ENCODE peak calls at places on chromosomes 1 and 21, in ten cellular contexts. H, K, V, X, E, A, T, Z, R and M are unnamed samples.

GRCh38 chr1:1292851-1293250 is 12.6 kb downstream of the SCNN1D start:
- DNase-seq in H (no peak), K (no peak), V (no peak), X (no peak), E (no peak), A (no peak), T (no peak), Z (no peak), R (no peak), M (no peak)

GRCh38 chr1:200260587-200261335 is 149.1 kb downstream of the ZNF281 start:
- DNase-seq in H (peak), K (peak), V (no peak), X (no peak), E (no peak), A (no peak), T (no peak), Z (no peak), R (no peak), M (no peak)

GRCh38 chr1:114780344-114781226 is at the start of gene SIKE1:
- DNase-seq in H (peak), K (peak), V (peak), X (peak), E (peak), A (peak), T (peak), Z (peak), R (peak), M (peak)

GRCh38 chr1:61170328-61171238 is 88.2 kb downstream of the NFIA start:
- DNase-seq in H (no peak), K (peak), V (peak), X (no peak), E (no peak), A (no peak), T (peak), Z (no peak), R (no peak), M (no peak)

GRCh38 chr1:218931331-218931730 is 242.3 kb upstream of the LYPLAL1 start:
- DNase-seq in H (no peak), K (no peak), V (no peak), X (no peak), E (no peak), A (no peak), T (no peak), Z (no peak), R (no peak), M (no peak)

GRCh38 chr21:46180079-46180722 is 4.1 kb downstream of the SPATC1L start:
- DNase-seq in H (no peak), K (no peak), V (peak), X (no peak), E (no peak), A (no peak), T (no peak), Z (peak), R (no peak), M (no peak)

GRCh38 chr1:211632117-211632807 is 43.2 kb downstream of the NEK2 start:
- DNase-seq in H (no peak), K (no peak), V (no peak), X (no peak), E (no peak), A (no peak), T (peak), Z (peak), R (no peak), M (no peak)

GRCh38 chr1:225911207-225912130 is 12.6 kb downstream of the PYCR2 start:
- DNase-seq in H (peak), K (peak), V (no peak), X (no peak), E (peak), A (peak), T (peak), Z (peak), R (peak), M (no peak)

GRCh38 chr1:13584876-13585598 is 1.4 kb downstream of the PDPN start:
- DNase-seq in H (no peak), K (no peak), V (no peak), X (no peak), E (no peak), A (no peak), T (no peak), Z (no peak), R (no peak), M (no peak)

GRCh38 chr1:53462769-53463501 is 3.7 kb downstream of the DMRTB1 start:
- DNase-seq in H (no peak), K (no peak), V (no peak), X (no peak), E (no peak), A (peak), T (no peak), Z (peak), R (no peak), M (no peak)

GRCh38 chr1:16116625-16117024 is 39.2 kb downstream of the EPHA2 start:
- DNase-seq in H (no peak), K (no peak), V (no peak), X (no peak), E (no peak), A (peak), T (no peak), Z (peak), R (no peak), M (no peak)

GRCh38 chr1:91842056-91842455 is 43.9 kb downstream of the TGFBR3 start:
- DNase-seq in H (no peak), K (no peak), V (no peak), X (no peak), E (no peak), A (no peak), T (no peak), Z (no peak), R (no peak), M (no peak)

GRCh38 chr1:145895471-145895870 is 9.8 kb upstream of the ANKRD35 start:
- DNase-seq in H (no peak), K (no peak), V (no peak), X (no peak), E (no peak), A (no peak), T (no peak), Z (no peak), R (no peak), M (no peak)

GRCh38 chr1:212620293-212620692 is 11.7 kb downstream of the ATF3 start:
- DNase-seq in H (no peak), K (no peak), V (no peak), X (no peak), E (no peak), A (no peak), T (no peak), Z (no peak), R (no peak), M (no peak)

GRCh38 chr1:63269571-63269970 is 52.8 kb upstream of the FOXD3 start:
- DNase-seq in H (no peak), K (no peak), V (no peak), X (no peak), E (no peak), A (no peak), T (no peak), Z (no peak), R (no peak), M (no peak)

GRCh38 chr1:62438163-62438562 is 1.3 kb downstream of the USP1 start:
- DNase-seq in H (no peak), K (peak), V (peak), X (no peak), E (peak), A (no peak), T (peak), Z (no peak), R (no peak), M (no peak)

GRCh38 chr1:179293340-179294327 is at the start of gene SOAT1:
- DNase-seq in H (peak), K (peak), V (peak), X (peak), E (peak), A (peak), T (peak), Z (peak), R (peak), M (peak)

GRCh38 chr1:96234299-96234698 is 487.3 kb upstream of the PTBP2 start:
- DNase-seq in H (peak), K (peak), V (no peak), X (no peak), E (no peak), A (no peak), T (peak), Z (peak), R (no peak), M (peak)

GRCh38 chr1:203428981-203429599 is 46.5 kb upstream of the PRELP start:
- DNase-seq in H (no peak), K (no peak), V (no peak), X (peak), E (peak), A (no peak), T (no peak), Z (no peak), R (no peak), M (no peak)

GRCh38 chr1:11180342-11180744 is 8.8 kb upstream of the ANGPTL7 start:
- DNase-seq in H (no peak), K (peak), V (no peak), X (no peak), E (no peak), A (no peak), T (peak), Z (no peak), R (no peak), M (no peak)

GRCh38 chr1:212655668-212656440 is 43.8 kb downstream of the BATF3 start:
- DNase-seq in H (no peak), K (peak), V (no peak), X (no peak), E (no peak), A (no peak), T (peak), Z (peak), R (no peak), M (peak)

GRCh38 chr1:5651496-5651895 is 340.7 kb downstream of the NPHP4 start:
- DNase-seq in H (no peak), K (no peak), V (no peak), X (no peak), E (no peak), A (no peak), T (no peak), Z (no peak), R (no peak), M (no peak)

GRCh38 chr1:112762541-112763141 is 47.5 kb upstream of the PPM1J start:
- DNase-seq in H (no peak), K (peak), V (no peak), X (no peak), E (no peak), A (peak), T (peak), Z (peak), R (no peak), M (no peak)

GRCh38 chr1:201640624-201641023 is 101.7 kb downstream of the NAV1 start:
- DNase-seq in H (no peak), K (peak), V (no peak), X (no peak), E (no peak), A (no peak), T (peak), Z (no peak), R (no peak), M (no peak)

GRCh38 chr1:39255212-39255611 is 50.7 kb downstream of the MACF1 start:
- DNase-seq in H (no peak), K (peak), V (no peak), X (no peak), E (no peak), A (no peak), T (peak), Z (no peak), R (no peak), M (no peak)

GRCh38 chr1:109094377-109094803 is 3.8 kb downstream of the TMEM167B start:
- DNase-seq in H (no peak), K (peak), V (no peak), X (no peak), E (no peak), A (no peak), T (peak), Z (no peak), R (no peak), M (no peak)

GRCh38 chr1:3404301-3404700 is 50.2 kb upstream of the ARHGEF16 start:
- DNase-seq in H (no peak), K (no peak), V (no peak), X (no peak), E (no peak), A (no peak), T (no peak), Z (no peak), R (no peak), M (no peak)

GRCh38 chr1:116382857-116383256 is 9.8 kb downstream of the ATP1A1 start:
- DNase-seq in H (no peak), K (no peak), V (peak), X (no peak), E (no peak), A (no peak), T (peak), Z (no peak), R (no peak), M (no peak)

GRCh38 chr1:222521299-222522104 is 26.4 kb downstream of the HHIPL2 start:
- DNase-seq in H (peak), K (peak), V (no peak), X (no peak), E (no peak), A (no peak), T (peak), Z (no peak), R (no peak), M (no peak)

GRCh38 chr1:153540394-153541361 is at the start of gene S100A5:
- DNase-seq in H (no peak), K (peak), V (peak), X (no peak), E (no peak), A (peak), T (peak), Z (no peak), R (no peak), M (no peak)

GRCh38 chr1:76292418-76293184 is 218.1 kb downstream of the ST6GALNAC3 start:
- DNase-seq in H (no peak), K (no peak), V (no peak), X (no peak), E (no peak), A (no peak), T (no peak), Z (no peak), R (no peak), M (no peak)

GRCh38 chr1:102434421-102434820 is 437.7 kb upstream of the OLFM3 start:
- DNase-seq in H (peak), K (peak), V (peak), X (no peak), E (peak), A (peak), T (no peak), Z (peak), R (peak), M (peak)

GRCh38 chr1:19209439-19209989 is 552 bp downstream of the UBR4 start:
- DNase-seq in H (peak), K (peak), V (peak), X (no peak), E (peak), A (peak), T (peak), Z (no peak), R (no peak), M (no peak)

GRCh38 chr1:61247881-61248752 is 165.8 kb downstream of the NFIA start:
- DNase-seq in H (no peak), K (no peak), V (no peak), X (no peak), E (no peak), A (peak), T (no peak), Z (no peak), R (peak), M (peak)

GRCh38 chr21:31418355-31419001 is 74.4 kb upstream of the TIAM1 start:
- DNase-seq in H (no peak), K (no peak), V (no peak), X (no peak), E (no peak), A (no peak), T (no peak), Z (no peak), R (no peak), M (peak)
- H3K9ac ChIP-seq in H (no peak), K (no peak), V (no peak), X (no peak), E (no peak), A (no peak), T (no peak), Z (no peak), R (no peak), M (peak)

GRCh38 chr1:99745684-99746083 is 20.8 kb downstream of the FRRS1 start:
- DNase-seq in H (no peak), K (no peak), V (peak), X (no peak), E (no peak), A (no peak), T (no peak), Z (no peak), R (no peak), M (no peak)
- H3K4me3 ChIP-seq in H (no peak), K (no peak), V (no peak), X (no peak), E (no peak), A (no peak), T (no peak), Z (no peak), R (no peak), M (no peak)

GRCh38 chr1:9309080-9309479 is 16.4 kb downstream of the SPSB1 start:
- DNase-seq in H (no peak), K (no peak), V (no peak), X (no peak), E (no peak), A (no peak), T (no peak), Z (no peak), R (no peak), M (no peak)

GRCh38 chr1:9309991-9310390 is 17.3 kb downstream of the SPSB1 start:
- DNase-seq in H (no peak), K (no peak), V (no peak), X (no peak), E (no peak), A (no peak), T (no peak), Z (no peak), R (no peak), M (no peak)

GRCh38 chr1:9307303-9307702 is 14.6 kb downstream of the SPSB1 start:
- DNase-seq in H (no peak), K (no peak), V (no peak), X (no peak), E (no peak), A (no peak), T (no peak), Z (no peak), R (no peak), M (no peak)

GRCh38 chr1:9306006-9306405 is 13.3 kb downstream of the SPSB1 start:
- DNase-seq in H (no peak), K (no peak), V (no peak), X (no peak), E (no peak), A (no peak), T (no peak), Z (no peak), R (no peak), M (no peak)

DNA sequence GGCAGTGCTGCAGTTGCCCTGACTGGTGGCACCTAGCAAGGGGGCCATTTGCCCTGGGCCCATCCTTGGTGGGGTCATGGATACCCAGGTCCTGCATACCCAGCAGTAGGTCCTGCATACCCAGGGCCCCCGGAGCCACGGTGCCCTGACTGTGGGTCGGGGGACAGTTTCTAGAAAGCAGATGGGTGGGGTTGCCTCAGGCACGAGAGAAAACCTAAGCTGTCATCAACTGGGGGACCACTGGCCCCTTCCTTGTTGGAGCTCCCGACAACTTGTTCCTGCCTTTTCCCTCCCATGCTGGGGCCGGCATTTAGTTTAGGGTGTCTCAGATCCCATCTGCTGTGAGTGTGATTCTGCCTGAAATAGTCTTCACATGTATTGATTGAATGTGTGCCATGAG is 15.5 kb downstream of the SPSB1 start:
- DNase-seq in H (no peak), K (no peak), V (no peak), X (no peak), E (no peak), A (no peak), T (no peak), Z (no peak), R (no peak), M (no peak)
- H3K9ac ChIP-seq in H (no peak), K (no peak), V (no peak), X (no peak), E (no peak), A (no peak), T (no peak), Z (no peak), R (peak), M (no peak)

GRCh38 chr1:59378621-59379020 is 81.7 kb downstream of the FGGY start:
- DNase-seq in H (no peak), K (no peak), V (no peak), X (no peak), E (no peak), A (no peak), T (no peak), Z (no peak), R (no peak), M (no peak)

GRCh38 chr1:59379028-59379728 is 82.3 kb downstream of the FGGY start:
- DNase-seq in H (no peak), K (no peak), V (no peak), X (no peak), E (no peak), A (no peak), T (no peak), Z (no peak), R (no peak), M (no peak)

GRCh38 chr1:59377350-59377904 is 80.5 kb downstream of the FGGY start:
- DNase-seq in H (no peak), K (no peak), V (no peak), X (no peak), E (no peak), A (no peak), T (no peak), Z (no peak), R (no peak), M (no peak)

DNA sequence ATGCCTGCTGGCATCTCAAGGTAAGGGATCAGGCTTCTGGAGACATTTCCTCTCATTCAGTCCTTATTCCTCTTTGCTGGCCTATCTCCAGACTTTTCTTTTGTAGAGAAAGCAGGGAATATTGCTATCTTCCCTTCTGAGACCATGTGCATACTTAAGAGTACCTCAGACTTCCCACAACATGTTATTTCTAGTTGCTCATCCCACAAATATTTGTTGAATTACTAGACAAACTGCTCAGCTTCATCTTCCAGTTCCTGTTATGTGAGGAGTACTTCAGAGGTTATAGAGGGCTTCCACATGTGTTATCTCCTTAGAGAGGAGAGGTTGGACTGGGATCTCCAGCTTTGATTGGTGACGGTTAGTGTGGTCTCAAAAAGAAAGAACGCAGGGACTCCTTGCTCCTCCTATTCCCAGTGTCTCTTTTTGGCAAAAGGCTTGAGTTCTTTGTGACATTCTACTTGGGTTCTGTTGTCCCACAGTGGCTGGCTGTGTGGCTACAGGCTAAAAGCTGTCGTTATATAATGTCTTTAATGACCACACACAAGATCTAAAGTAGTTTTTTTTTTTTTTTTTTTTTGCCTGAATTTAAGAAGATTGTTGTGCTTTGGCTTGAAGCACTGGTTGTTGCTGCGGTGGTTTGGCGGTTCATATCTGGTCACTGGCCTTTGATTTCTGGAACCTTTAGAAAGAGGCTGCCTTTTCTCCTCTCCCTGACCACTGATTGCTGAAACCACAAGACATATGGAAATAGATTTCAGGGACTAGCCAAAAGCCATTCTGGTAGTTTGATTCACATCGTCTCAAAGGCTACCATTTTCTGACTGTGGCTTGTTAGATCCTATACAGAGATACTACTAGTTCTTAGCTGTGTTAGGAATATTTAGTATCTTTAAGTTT is 78.7 kb downstream of the FGGY start:
- DNase-seq in H (no peak), K (peak), V (no peak), X (no peak), E (no peak), A (no peak), T (peak), Z (no peak), R (no peak), M (no peak)
- H3K4me3 ChIP-seq in H (no peak), K (peak), V (no peak), X (no peak), E (no peak), A (no peak), T (no peak), Z (no peak), R (no peak), M (no peak)

GRCh38 chr1:78408192-78408591 is 82.6 kb upstream of the PTGFR start:
- DNase-seq in H (no peak), K (peak), V (no peak), X (no peak), E (no peak), A (no peak), T (no peak), Z (no peak), R (no peak), M (no peak)
- H3K9ac ChIP-seq in H (no peak), K (no peak), V (no peak), X (no peak), E (no peak), A (no peak), T (no peak), Z (no peak), R (no peak), M (no peak)

GRCh38 chr1:172450524-172450885 is 6.6 kb upstream of the PIGC start:
- DNase-seq in H (peak), K (no peak), V (peak), X (no peak), E (no peak), A (peak), T (no peak), Z (no peak), R (no peak), M (no peak)

GRCh38 chr1:172449585-172450523 is 6.0 kb upstream of the PIGC start:
- DNase-seq in H (peak), K (peak), V (peak), X (no peak), E (peak), A (peak), T (peak), Z (peak), R (peak), M (peak)

GRCh38 chr1:172449012-172449584 is 5.2 kb upstream of the PIGC start:
- DNase-seq in H (peak), K (peak), V (peak), X (no peak), E (no peak), A (no peak), T (peak), Z (no peak), R (no peak), M (no peak)

GRCh38 chr1:172452536-172453159 is 8.8 kb upstream of the PIGC start:
- DNase-seq in H (peak), K (no peak), V (peak), X (no peak), E (no peak), A (peak), T (peak), Z (no peak), R (no peak), M (no peak)

GRCh38 chr1:172451002-172451443 is 7.2 kb upstream of the PIGC start:
- DNase-seq in H (peak), K (peak), V (peak), X (no peak), E (no peak), A (no peak), T (peak), Z (no peak), R (no peak), M (no peak)
- H3K4me3 ChIP-seq in H (peak), K (no peak), V (no peak), X (no peak), E (no peak), A (no peak), T (no peak), Z (no peak), R (no peak), M (no peak)